ENCODE peak calls at places on chromosomes 2 and 18, in six cellular contexts. H, E, S, Y, Z and U are unnamed samples.

GRCh38 chr2:127525692-127526141 is 572 bp downstream of the IWS1 start:
- ATAC-seq in H (peak; percentile 13), E (no peak), S (peak; percentile 37), Y (peak; percentile 33), Z (peak; percentile 32), U (no peak)

GRCh38 chr2:85564144-85564563 is 2.9 kb upstream of the GGCX start:
- ATAC-seq in H (peak; percentile 22), E (no peak), S (peak; percentile 51), Y (no peak), Z (peak; percentile 58), U (no peak)

GRCh38 chr18:55102958-55103456 is 143.7 kb upstream of the CCDC68 start:
- ATAC-seq in H (no peak), E (no peak), S (no peak), Y (no peak), Z (no peak), U (peak; percentile 25)

GRCh38 chr2:83369601-83370418 is 1089.3 kb downstream of the SUCLG1 start:
- ATAC-seq in H (no peak), E (no peak), S (no peak), Y (no peak), Z (no peak), U (no peak)

GRCh38 chr2:120244656-120245519 is 7.8 kb upstream of the RALB start:
- ATAC-seq in H (peak; percentile 4), E (peak; percentile 59), S (no peak), Y (peak; percentile 17), Z (no peak), U (no peak)

GRCh38 chr2:56227811-56228210 is 44.0 kb downstream of the CCDC85A start:
- ATAC-seq in H (no peak), E (no peak), S (no peak), Y (no peak), Z (no peak), U (no peak)

GRCh38 chr18:21680148-21680547 is 24.4 kb downstream of the ABHD3 start:
- ATAC-seq in H (no peak), E (no peak), S (no peak), Y (no peak), Z (no peak), U (no peak)

GRCh38 chr2:211132586-211132985 is 576.2 kb downstream of the CPS1 start:
- ATAC-seq in H (no peak), E (no peak), S (no peak), Y (no peak), Z (no peak), U (no peak)

GRCh38 chr18:24380163-24380747 is 17.4 kb downstream of the OSBPL1A start:
- ATAC-seq in H (no peak), E (no peak), S (no peak), Y (no peak), Z (no peak), U (no peak)

GRCh38 chr2:134217924-134218323 is 35.9 kb upstream of the MGAT5 start:
- ATAC-seq in H (no peak), E (no peak), S (no peak), Y (no peak), Z (peak; percentile 88), U (no peak)

GRCh38 chr2:33602216-33602830 is 3.2 kb upstream of the FAM98A start:
- ATAC-seq in H (no peak), E (no peak), S (no peak), Y (no peak), Z (no peak), U (no peak)

GRCh38 chr2:182587831-182588230 is 128.2 kb upstream of the DNAJC10 start:
- ATAC-seq in H (no peak), E (no peak), S (no peak), Y (no peak), Z (no peak), U (no peak)

GRCh38 chr2:134190807-134191203 is 63.1 kb upstream of the MGAT5 start:
- ATAC-seq in H (no peak), E (no peak), S (no peak), Y (no peak), Z (no peak), U (no peak)

GRCh38 chr2:59000796-59001195 is 759.7 kb upstream of the FANCL start:
- ATAC-seq in H (no peak), E (no peak), S (no peak), Y (no peak), Z (no peak), U (no peak)

GRCh38 chr2:172455121-172455515 is 27.7 kb downstream of the ITGA6 start:
- ATAC-seq in H (no peak), E (peak; percentile 23), S (no peak), Y (peak; percentile 55), Z (no peak), U (no peak)

GRCh38 chr2:96952016-96952750 is 34.2 kb downstream of the FAM178B start:
- ATAC-seq in H (no peak), E (no peak), S (no peak), Y (no peak), Z (no peak), U (no peak)

GRCh38 chr2:227366861-227367800 is 12.0 kb downstream of the TM4SF20 start:
- ATAC-seq in H (peak; percentile 40), E (no peak), S (no peak), Y (peak; percentile 39), Z (no peak), U (peak; percentile 69)

GRCh38 chr18:50861617-50862016 is 17.3 kb upstream of the ME2 start:
- ATAC-seq in H (no peak), E (no peak), S (no peak), Y (no peak), Z (no peak), U (no peak)

GRCh38 chr18:57737661-57738060 is 65.5 kb downstream of the ATP8B1 start:
- ATAC-seq in H (peak; percentile 95), E (no peak), S (no peak), Y (peak; percentile 98), Z (no peak), U (peak; percentile 96)

GRCh38 chr2:69973335-69973735 is 11.9 kb upstream of the ASPRV1 start:
- ATAC-seq in H (no peak), E (no peak), S (peak; percentile 66), Y (no peak), Z (no peak), U (no peak)

GRCh38 chr2:176079851-176080539 is 3.8 kb downstream of the EVX2 start:
- ATAC-seq in H (peak; percentile 47), E (peak; percentile 99), S (peak; percentile 97), Y (peak; percentile 72), Z (no peak), U (peak; percentile 38)

GRCh38 chr2:36438454-36438977 is 82.9 kb downstream of the CRIM1 start:
- ATAC-seq in H (peak; percentile 78), E (peak; percentile 93), S (no peak), Y (no peak), Z (no peak), U (peak; percentile 83)

GRCh38 chr2:60370835-60371618 is 182.4 kb downstream of the BCL11A start:
- ATAC-seq in H (no peak), E (no peak), S (no peak), Y (no peak), Z (no peak), U (no peak)

GRCh38 chr2:98519156-98519555 is 74.5 kb downstream of the INPP4A start:
- ATAC-seq in H (no peak), E (no peak), S (no peak), Y (no peak), Z (no peak), U (no peak)

GRCh38 chr18:57437782-57438668 is 2.9 kb downstream of the ONECUT2 start:
- ATAC-seq in H (peak; percentile 37), E (peak; percentile 69), S (no peak), Y (peak; percentile 80), Z (peak; percentile 59), U (no peak)

GRCh38 chr2:37865640-37866039 is 59.4 kb upstream of the RMDN2 start:
- ATAC-seq in H (no peak), E (no peak), S (no peak), Y (no peak), Z (no peak), U (no peak)
- TF ChIP-seq POLR2AphosphoS5 in H (no peak), E (no peak), S (no peak), Y (no peak), Z (no peak), U (no peak)

GRCh38 chr2:177231270-177231669 is 18.7 kb downstream of the HNRNPA3 start:
- ATAC-seq in H (no peak), E (no peak), S (no peak), Y (no peak), Z (no peak), U (no peak)

GRCh38 chr2:177232098-177232704 is 19.6 kb downstream of the HNRNPA3 start:
- ATAC-seq in H (no peak), E (no peak), S (no peak), Y (no peak), Z (no peak), U (no peak)

GRCh38 chr2:177225965-177226360 is 13.4 kb downstream of the HNRNPA3 start:
- ATAC-seq in H (no peak), E (no peak), S (no peak), Y (peak; percentile 0), Z (no peak), U (no peak)

GRCh38 chr2:177234267-177234666 is 21.7 kb downstream of the HNRNPA3 start:
- ATAC-seq in H (no peak), E (no peak), S (no peak), Y (no peak), Z (no peak), U (no peak)

DNA sequence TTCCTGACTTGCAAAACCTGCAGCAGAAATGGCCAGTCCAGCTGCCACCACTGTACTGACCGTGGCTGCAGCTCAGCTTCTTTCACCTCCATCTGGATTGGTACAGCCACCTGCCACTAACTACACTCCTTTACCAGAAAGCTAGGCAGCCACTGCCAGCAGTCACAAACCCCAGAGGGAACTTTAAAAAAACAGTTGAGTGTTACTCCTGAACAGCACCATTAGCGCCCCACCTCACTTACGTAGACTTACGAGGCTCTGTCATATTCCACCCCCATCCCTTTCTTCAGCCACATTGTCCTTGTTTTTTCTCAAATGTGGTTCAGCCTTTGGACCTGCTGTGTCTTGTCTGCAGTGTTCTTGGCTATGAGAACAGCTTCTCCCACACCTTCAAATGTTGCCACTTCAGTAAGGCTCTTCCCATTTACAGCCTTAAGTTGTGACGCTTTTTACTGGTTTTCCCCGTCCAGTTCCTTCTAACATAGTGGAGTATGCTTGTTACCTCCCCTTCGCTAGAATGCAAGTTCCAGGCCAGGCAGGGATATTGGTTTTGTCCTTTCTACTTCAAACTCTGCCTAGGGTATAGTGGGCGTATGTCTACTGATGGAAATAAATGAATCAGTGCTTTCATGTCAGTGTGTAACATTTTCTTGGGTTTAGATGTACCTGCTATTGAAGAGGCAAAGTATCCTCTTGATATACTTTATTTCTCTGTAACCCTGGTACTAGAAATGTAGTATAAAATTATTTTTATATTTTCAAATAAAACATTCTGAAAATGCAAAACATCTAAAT is 17.1 kb downstream of the HNRNPA3 start:
- ATAC-seq in H (no peak), E (no peak), S (peak; percentile 32), Y (peak; percentile 12), Z (peak; percentile 17), U (no peak)
- TF ChIP-seq POLR2A in H (no peak), E (no peak), S (peak; percentile 60), Y (peak; percentile 66), Z (peak; percentile 61), U (no peak)

DNA sequence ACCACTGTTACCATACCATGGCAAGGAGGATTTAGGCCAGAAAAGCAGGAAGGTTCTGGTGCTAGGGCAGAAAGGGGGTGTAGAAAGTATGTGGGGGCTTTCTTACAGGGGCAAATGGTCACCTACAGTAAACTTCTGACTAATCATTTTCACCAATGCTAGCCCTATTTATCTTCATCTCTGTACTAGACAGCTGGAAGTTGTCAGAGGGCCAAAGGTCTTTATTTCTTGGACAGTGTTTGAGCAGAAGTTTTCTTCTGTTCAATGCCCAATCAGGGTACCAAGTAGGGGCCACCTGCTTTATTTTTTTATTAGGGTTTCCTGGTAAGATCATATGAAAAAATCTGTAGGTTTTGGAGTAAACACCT is 37.6 kb downstream of the MAP4K4 start:
- ATAC-seq in H (no peak), E (no peak), S (peak; percentile 35), Y (no peak), Z (peak; percentile 54), U (no peak)
- H3K4me1 ChIP-seq in H (peaks cover 48% of the 10 kb centered on the region), E (peaks cover 4% of the 10 kb centered on the region), S (peaks cover 6% of the 10 kb centered on the region), Y (peaks cover 100% of the 10 kb centered on the region), Z (no peaks in the 10 kb centered on the region), U (peaks cover 12% of the 10 kb centered on the region)

GRCh38 chr2:39483530-39483929 is 46.4 kb upstream of the MAP4K3 start:
- ATAC-seq in H (no peak), E (no peak), S (no peak), Y (no peak), Z (no peak), U (no peak)
- TF ChIP-seq POLR2AphosphoS5 in H (no peak), E (no peak), S (no peak), Y (no peak), Z (no peak), U (no peak)